ENCODE peak calls at places on chromosome 17, in ten cellular contexts. One of them, this sample, is unnamed.

GRCh38 chr17:163514-164103 is 17.8 kb downstream of the DOC2B start:
- DNase-seq in tibial artery: no peak
- DNase-seq in uterus: no peak
- DNase-seq in CD8-positive, alpha-beta T cell: no peak
- DNase-seq in psoas muscle: no peak
- DNase-seq in ascending aorta: no peak
- DNase-seq in IMR-90: no peak
- DNase-seq in adrenal gland: no peak
- DNase-seq in adipocyte: no peak
- DNase-seq in mesendoderm: no peak
- DNase-seq in this sample: no peak

GRCh38 chr17:7282752-7283321 is 1.3 kb downstream of the SLC2A4 start:
- DNase-seq in tibial artery: no peak
- DNase-seq in uterus: no peak
- DNase-seq in CD8-positive, alpha-beta T cell: no peak
- DNase-seq in psoas muscle: peak; percentile 62
- DNase-seq in ascending aorta: no peak
- DNase-seq in IMR-90: no peak
- DNase-seq in adrenal gland: no peak
- DNase-seq in adipocyte: no peak
- DNase-seq in mesendoderm: no peak
- DNase-seq in this sample: no peak

GRCh38 chr17:66650490-66650877 is 184.4 kb upstream of the CACNG5 start:
- DNase-seq in tibial artery: no peak
- DNase-seq in uterus: no peak
- DNase-seq in CD8-positive, alpha-beta T cell: no peak
- DNase-seq in psoas muscle: no peak
- DNase-seq in ascending aorta: no peak
- DNase-seq in IMR-90: no peak
- DNase-seq in adrenal gland: no peak
- DNase-seq in adipocyte: no peak
- DNase-seq in mesendoderm: no peak
- DNase-seq in this sample: no peak

GRCh38 chr17:31678431-31678830 is 180.6 kb downstream of the COPRS start:
- DNase-seq in tibial artery: no peak
- DNase-seq in uterus: no peak
- DNase-seq in CD8-positive, alpha-beta T cell: no peak
- DNase-seq in psoas muscle: peak; percentile 56
- DNase-seq in ascending aorta: peak; percentile 56
- DNase-seq in IMR-90: peak; percentile 41
- DNase-seq in adrenal gland: peak; percentile 65
- DNase-seq in adipocyte: peak; percentile 55
- DNase-seq in mesendoderm: peak; percentile 11
- DNase-seq in this sample: no peak

GRCh38 chr17:20975566-20975965 is 67.2 kb downstream of the USP22 start:
- DNase-seq in tibial artery: no peak
- DNase-seq in uterus: no peak
- DNase-seq in CD8-positive, alpha-beta T cell: no peak
- DNase-seq in psoas muscle: no peak
- DNase-seq in ascending aorta: no peak
- DNase-seq in IMR-90: peak; percentile 25
- DNase-seq in adrenal gland: no peak
- DNase-seq in adipocyte: no peak
- DNase-seq in mesendoderm: no peak
- DNase-seq in this sample: no peak

GRCh38 chr17:28018439-28019070 is 23.9 kb upstream of the NLK start:
- DNase-seq in tibial artery: no peak
- DNase-seq in uterus: peak; percentile 30
- DNase-seq in CD8-positive, alpha-beta T cell: no peak
- DNase-seq in psoas muscle: no peak
- DNase-seq in ascending aorta: no peak
- DNase-seq in IMR-90: peak; percentile 33
- DNase-seq in adrenal gland: peak; percentile 84
- DNase-seq in adipocyte: no peak
- DNase-seq in mesendoderm: no peak
- DNase-seq in this sample: no peak

GRCh38 chr17:40646791-40647548 is 648 bp downstream of the SMARCE1 start:
- DNase-seq in tibial artery: no peak
- DNase-seq in uterus: no peak
- DNase-seq in CD8-positive, alpha-beta T cell: no peak
- DNase-seq in psoas muscle: no peak
- DNase-seq in ascending aorta: no peak
- DNase-seq in IMR-90: peak; percentile 43
- DNase-seq in adrenal gland: peak; percentile 33
- DNase-seq in adipocyte: peak; percentile 61
- DNase-seq in mesendoderm: peak; percentile 67
- DNase-seq in this sample: peak; percentile 19

GRCh38 chr17:41547921-41548843 is 20.1 kb upstream of the KRT19 start:
- DNase-seq in tibial artery: peak; percentile 64
- DNase-seq in uterus: peak; percentile 93
- DNase-seq in CD8-positive, alpha-beta T cell: no peak
- DNase-seq in psoas muscle: peak; percentile 59
- DNase-seq in ascending aorta: peak; percentile 92
- DNase-seq in IMR-90: peak; percentile 98
- DNase-seq in adrenal gland: peak; percentile 87
- DNase-seq in adipocyte: peak; percentile 91
- DNase-seq in mesendoderm: no peak
- DNase-seq in this sample: peak; percentile 90

GRCh38 chr17:67993998-67994361 is 2.3 kb downstream of the C17orf58 start:
- DNase-seq in tibial artery: no peak
- DNase-seq in uterus: no peak
- DNase-seq in CD8-positive, alpha-beta T cell: no peak
- DNase-seq in psoas muscle: no peak
- DNase-seq in ascending aorta: no peak
- DNase-seq in IMR-90: peak; percentile 12
- DNase-seq in adrenal gland: peak; percentile 21
- DNase-seq in adipocyte: no peak
- DNase-seq in mesendoderm: peak; percentile 65
- DNase-seq in this sample: no peak

GRCh38 chr17:50021681-50022370 is 26.8 kb upstream of the DLX3 start:
- DNase-seq in tibial artery: no peak
- DNase-seq in uterus: no peak
- DNase-seq in CD8-positive, alpha-beta T cell: no peak
- DNase-seq in psoas muscle: no peak
- DNase-seq in ascending aorta: no peak
- DNase-seq in IMR-90: no peak
- DNase-seq in adrenal gland: no peak
- DNase-seq in adipocyte: no peak
- DNase-seq in mesendoderm: no peak
- DNase-seq in this sample: no peak

GRCh38 chr17:50199651-50200446 is 1.6 kb downstream of the COL1A1 start:
- DNase-seq in tibial artery: peak; percentile 95
- DNase-seq in uterus: peak; percentile 99
- DNase-seq in CD8-positive, alpha-beta T cell: peak; percentile 29
- DNase-seq in psoas muscle: peak; percentile 87
- DNase-seq in ascending aorta: peak; percentile 98
- DNase-seq in IMR-90: peak; percentile 93
- DNase-seq in adrenal gland: peak; percentile 84
- DNase-seq in adipocyte: peak; percentile 94
- DNase-seq in mesendoderm: peak; percentile 95
- DNase-seq in this sample: peak; percentile 67

GRCh38 chr17:79927688-79928501 is 88.7 kb upstream of the CBX4 start:
- DNase-seq in tibial artery: no peak
- DNase-seq in uterus: no peak
- DNase-seq in CD8-positive, alpha-beta T cell: no peak
- DNase-seq in psoas muscle: no peak
- DNase-seq in ascending aorta: no peak
- DNase-seq in IMR-90: no peak
- DNase-seq in adrenal gland: no peak
- DNase-seq in adipocyte: no peak
- DNase-seq in mesendoderm: no peak
- DNase-seq in this sample: no peak

GRCh38 chr17:67377727-67378443 is 804 bp downstream of the PITPNC1 start:
- DNase-seq in tibial artery: peak; percentile 47
- DNase-seq in uterus: peak; percentile 46
- DNase-seq in CD8-positive, alpha-beta T cell: no peak
- DNase-seq in psoas muscle: peak; percentile 73
- DNase-seq in ascending aorta: peak; percentile 80
- DNase-seq in IMR-90: peak; percentile 35
- DNase-seq in adrenal gland: peak; percentile 50
- DNase-seq in adipocyte: peak; percentile 78
- DNase-seq in mesendoderm: peak; percentile 79
- DNase-seq in this sample: peak; percentile 29

GRCh38 chr17:37708616-37709212 is 36.1 kb downstream of the HNF1B start:
- DNase-seq in tibial artery: no peak
- DNase-seq in uterus: no peak
- DNase-seq in CD8-positive, alpha-beta T cell: no peak
- DNase-seq in psoas muscle: no peak
- DNase-seq in ascending aorta: no peak
- DNase-seq in IMR-90: peak; percentile 53
- DNase-seq in adrenal gland: no peak
- DNase-seq in adipocyte: no peak
- DNase-seq in mesendoderm: peak; percentile 54
- DNase-seq in this sample: peak; percentile 90

GRCh38 chr17:43406676-43407645 is 8.2 kb downstream of the ARL4D start:
- DNase-seq in tibial artery: no peak
- DNase-seq in uterus: no peak
- DNase-seq in CD8-positive, alpha-beta T cell: no peak
- DNase-seq in psoas muscle: no peak
- DNase-seq in ascending aorta: no peak
- DNase-seq in IMR-90: peak; percentile 84
- DNase-seq in adrenal gland: no peak
- DNase-seq in adipocyte: peak; percentile 77
- DNase-seq in mesendoderm: peak; percentile 85
- DNase-seq in this sample: no peak

GRCh38 chr17:44928950-44929720 is 13.8 kb upstream of the GFAP start:
- DNase-seq in tibial artery: no peak
- DNase-seq in uterus: no peak
- DNase-seq in CD8-positive, alpha-beta T cell: no peak
- DNase-seq in psoas muscle: no peak
- DNase-seq in ascending aorta: no peak
- DNase-seq in IMR-90: no peak
- DNase-seq in adrenal gland: peak; percentile 76
- DNase-seq in adipocyte: no peak
- DNase-seq in mesendoderm: no peak
- DNase-seq in this sample: no peak
- H3K4me1 ChIP-seq in tibial artery: no peaks in the 10 kb centered on the region
- H3K4me1 ChIP-seq in uterus: no peaks in the 10 kb centered on the region
- H3K4me1 ChIP-seq in CD8-positive, alpha-beta T cell: no peaks in the 10 kb centered on the region
- H3K4me1 ChIP-seq in psoas muscle: peaks cover 5% of the 10 kb centered on the region
- H3K4me1 ChIP-seq in ascending aorta: no peaks in the 10 kb centered on the region
- H3K4me1 ChIP-seq in IMR-90: no peaks in the 10 kb centered on the region
- H3K4me1 ChIP-seq in adrenal gland: no peaks in the 10 kb centered on the region
- H3K4me1 ChIP-seq in adipocyte: no peaks in the 10 kb centered on the region
- H3K4me1 ChIP-seq in mesendoderm: peaks cover 5% of the 10 kb centered on the region
- H3K4me1 ChIP-seq in this sample: no peaks in the 10 kb centered on the region

DNA sequence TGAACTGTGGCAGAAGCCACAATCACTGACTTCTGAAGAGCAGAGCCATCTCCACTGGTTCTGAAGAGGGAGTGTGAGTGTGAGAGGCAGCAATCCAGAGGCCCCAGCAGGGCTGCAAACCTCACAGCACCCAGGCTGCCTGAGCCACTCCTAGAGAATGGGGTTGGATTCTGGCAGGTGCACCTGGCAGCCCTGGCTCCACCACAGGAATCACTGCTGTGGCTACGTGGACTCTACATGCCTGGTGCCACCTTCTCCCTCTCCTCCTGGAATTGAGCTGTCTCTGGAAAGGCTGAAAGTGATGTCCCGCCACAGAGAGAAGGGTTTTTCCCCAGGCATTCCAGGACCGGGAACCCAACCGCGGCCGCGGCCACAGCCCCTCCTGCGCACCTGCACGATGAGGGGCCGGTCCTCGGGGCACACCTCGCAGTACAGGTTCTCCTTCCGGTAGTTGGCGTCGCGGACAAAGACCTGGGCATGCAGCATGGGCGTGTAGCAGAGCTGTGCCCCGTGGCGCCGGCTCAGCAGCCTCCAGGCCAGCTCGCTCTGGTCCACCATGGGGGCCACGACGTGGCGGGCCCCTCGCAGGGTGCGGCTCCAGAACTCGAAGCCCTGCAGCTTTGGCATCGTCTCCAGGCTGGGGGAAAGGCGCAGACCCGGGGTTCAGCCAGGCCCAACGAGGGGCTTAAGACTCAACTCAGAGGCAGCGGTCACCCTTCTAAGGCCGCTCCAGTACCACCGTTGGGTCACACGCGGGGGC is 991 bp downstream of the DUS1L start:
- DNase-seq in tibial artery: no peak
- DNase-seq in uterus: no peak
- DNase-seq in CD8-positive, alpha-beta T cell: no peak
- DNase-seq in psoas muscle: peak; percentile 58
- DNase-seq in ascending aorta: no peak
- DNase-seq in IMR-90: no peak
- DNase-seq in adrenal gland: no peak
- DNase-seq in adipocyte: peak; percentile 4
- DNase-seq in mesendoderm: no peak
- DNase-seq in this sample: peak; percentile 58
- H3K36me3 ChIP-seq in tibial artery: peaks cover 40% of the 10 kb centered on the region
- H3K36me3 ChIP-seq in uterus: no peaks in the 10 kb centered on the region
- H3K36me3 ChIP-seq in CD8-positive, alpha-beta T cell: peaks cover 10% of the 10 kb centered on the region
- H3K36me3 ChIP-seq in psoas muscle: peaks cover 46% of the 10 kb centered on the region
- H3K36me3 ChIP-seq in ascending aorta: peaks cover 38% of the 10 kb centered on the region
- H3K36me3 ChIP-seq in IMR-90: peaks cover 38% of the 10 kb centered on the region
- H3K36me3 ChIP-seq in adrenal gland: peaks cover 29% of the 10 kb centered on the region
- H3K36me3 ChIP-seq in adipocyte: peaks cover 38% of the 10 kb centered on the region
- H3K36me3 ChIP-seq in mesendoderm: peaks cover 4% of the 10 kb centered on the region
- H3K36me3 ChIP-seq in this sample: peaks cover 11% of the 10 kb centered on the region

GRCh38 chr17:1390422-1391367 is 9.3 kb downstream of the YWHAE start:
- DNase-seq in tibial artery: no peak
- DNase-seq in uterus: peak; percentile 43
- DNase-seq in CD8-positive, alpha-beta T cell: no peak
- DNase-seq in psoas muscle: no peak
- DNase-seq in ascending aorta: no peak
- DNase-seq in IMR-90: peak; percentile 51
- DNase-seq in adrenal gland: no peak
- DNase-seq in adipocyte: peak; percentile 69
- DNase-seq in mesendoderm: peak; percentile 44
- DNase-seq in this sample: no peak
- H3K4me1 ChIP-seq in tibial artery: peaks cover 83% of the 10 kb centered on the region
- H3K4me1 ChIP-seq in uterus: peaks cover 25% of the 10 kb centered on the region
- H3K4me1 ChIP-seq in CD8-positive, alpha-beta T cell: peaks cover 75% of the 10 kb centered on the region
- H3K4me1 ChIP-seq in psoas muscle: peaks cover 78% of the 10 kb centered on the region
- H3K4me1 ChIP-seq in ascending aorta: peaks cover 13% of the 10 kb centered on the region
- H3K4me1 ChIP-seq in IMR-90: peaks cover 11% of the 10 kb centered on the region
- H3K4me1 ChIP-seq in adrenal gland: peaks cover 54% of the 10 kb centered on the region
- H3K4me1 ChIP-seq in adipocyte: peaks cover 76% of the 10 kb centered on the region
- H3K4me1 ChIP-seq in mesendoderm: peaks cover 12% of the 10 kb centered on the region
- H3K4me1 ChIP-seq in this sample: peaks cover 11% of the 10 kb centered on the region

GRCh38 chr17:57278740-57279387 is 22.5 kb downstream of the MSI2 start:
- DNase-seq in tibial artery: no peak
- DNase-seq in uterus: no peak
- DNase-seq in CD8-positive, alpha-beta T cell: no peak
- DNase-seq in psoas muscle: no peak
- DNase-seq in ascending aorta: no peak
- DNase-seq in IMR-90: no peak
- DNase-seq in adrenal gland: no peak
- DNase-seq in adipocyte: no peak
- DNase-seq in mesendoderm: no peak
- DNase-seq in this sample: no peak
- H3K36me3 ChIP-seq in tibial artery: peaks cover 6% of the 10 kb centered on the region
- H3K36me3 ChIP-seq in uterus: no peaks in the 10 kb centered on the region
- H3K36me3 ChIP-seq in CD8-positive, alpha-beta T cell: no peaks in the 10 kb centered on the region
- H3K36me3 ChIP-seq in psoas muscle: no peaks in the 10 kb centered on the region
- H3K36me3 ChIP-seq in ascending aorta: peaks cover 5% of the 10 kb centered on the region
- H3K36me3 ChIP-seq in IMR-90: peaks cover 11% of the 10 kb centered on the region
- H3K36me3 ChIP-seq in adrenal gland: peaks cover 11% of the 10 kb centered on the region
- H3K36me3 ChIP-seq in adipocyte: no peaks in the 10 kb centered on the region
- H3K36me3 ChIP-seq in mesendoderm: no peaks in the 10 kb centered on the region
- H3K36me3 ChIP-seq in this sample: no peaks in the 10 kb centered on the region